ENCODE peak calls at places on chromosomes 2 and 18, in five cellular contexts. Q, V, U, S and F are unnamed samples.

GRCh38 chr2:232049350-232049749 is 87.8 kb downstream of the DIS3L2 start:
- DNase-seq in Q (no peak), V (no peak), U (no peak), S (no peak), F (no peak)

GRCh38 chr2:174546519-174547506 is 50.8 kb downstream of the WIPF1 start:
- DNase-seq in Q (no peak), V (peak), U (peak), S (peak), F (peak)

GRCh38 chr2:9473308-9473984 is 905 bp upstream of the IAH1 start:
- DNase-seq in Q (peak), V (no peak), U (peak), S (no peak), F (peak)

GRCh38 chr2:158619496-158619895 is 162.7 kb downstream of the PKP4 start:
- DNase-seq in Q (no peak), V (peak), U (no peak), S (no peak), F (peak)

GRCh38 chr2:156671706-156672105 is 235.5 kb downstream of the GPD2 start:
- DNase-seq in Q (no peak), V (no peak), U (no peak), S (no peak), F (no peak)

GRCh38 chr2:119647440-119648169 is 31.4 kb upstream of the TMEM177 start:
- DNase-seq in Q (no peak), V (peak), U (no peak), S (no peak), F (no peak)

GRCh38 chr2:117996525-117996924 is 17.3 kb downstream of the CCDC93 start:
- DNase-seq in Q (no peak), V (no peak), U (no peak), S (no peak), F (no peak)

GRCh38 chr18:45806226-45806625 is 19.2 kb upstream of the SIGLEC15 start:
- DNase-seq in Q (no peak), V (peak), U (no peak), S (no peak), F (no peak)

GRCh38 chr2:359047-359446 is 71.2 kb upstream of the ALKAL2 start:
- DNase-seq in Q (no peak), V (no peak), U (no peak), S (no peak), F (no peak)

GRCh38 chr2:174263989-174264388 is 15.7 kb upstream of the OLA1 start:
- DNase-seq in Q (no peak), V (peak), U (no peak), S (no peak), F (no peak)

GRCh38 chr2:172084734-172085459 is 410 bp upstream of the DLX1 start:
- DNase-seq in Q (peak), V (peak), U (peak), S (peak), F (peak)